ENCODE peak calls at places on chromosomes 3 and 15, in four cellular contexts. One of them, this sample, is unnamed.

GRCh38 chr3:194494951-194495374 is 8.2 kb upstream of the ATP13A3 start:
- DNase-seq in ovary: no peak
- DNase-seq in lung: peak
- DNase-seq in GM06990: no peak
- DNase-seq in this sample: no peak

GRCh38 chr15:71274448-71274798 is 159.2 kb downstream of the THSD4 start:
- DNase-seq in ovary: no peak
- DNase-seq in lung: no peak
- DNase-seq in GM06990: no peak
- DNase-seq in this sample: no peak

GRCh38 chr3:70774641-70775040 is 462.2 kb upstream of the MDFIC2 start:
- DNase-seq in ovary: no peak
- DNase-seq in lung: no peak
- DNase-seq in GM06990: no peak
- DNase-seq in this sample: no peak

GRCh38 chr15:83659011-83659811 is 5.3 kb downstream of the ADAMTSL3 start:
- DNase-seq in ovary: no peak
- DNase-seq in lung: no peak
- DNase-seq in GM06990: no peak
- DNase-seq in this sample: no peak

GRCh38 chr3:27544372-27544865 is 60.2 kb upstream of the SLC4A7 start:
- DNase-seq in ovary: no peak
- DNase-seq in lung: no peak
- DNase-seq in GM06990: no peak
- DNase-seq in this sample: no peak

GRCh38 chr15:91916051-91916450 is 62.5 kb downstream of the SLCO3A1 start:
- DNase-seq in ovary: no peak
- DNase-seq in lung: no peak
- DNase-seq in GM06990: peak
- DNase-seq in this sample: no peak

GRCh38 chr15:95499397-95499796 is 831.1 kb upstream of the NR2F2 start:
- DNase-seq in ovary: no peak
- DNase-seq in lung: no peak
- DNase-seq in GM06990: no peak
- DNase-seq in this sample: no peak

GRCh38 chr15:68797157-68797556 is 23.5 kb downstream of the ANP32A start:
- DNase-seq in ovary: no peak
- DNase-seq in lung: no peak
- DNase-seq in GM06990: no peak
- DNase-seq in this sample: no peak

GRCh38 chr3:131596884-131597283 is 94.1 kb upstream of the MRPL3 start:
- DNase-seq in ovary: no peak
- DNase-seq in lung: no peak
- DNase-seq in GM06990: no peak
- DNase-seq in this sample: no peak

GRCh38 chr3:53166781-53167291 is 5.8 kb downstream of the PRKCD start:
- DNase-seq in ovary: no peak
- DNase-seq in lung: peak
- DNase-seq in GM06990: no peak
- DNase-seq in this sample: no peak

GRCh38 chr3:109081746-109082510 is 36.0 kb downstream of the MORC1 start:
- DNase-seq in ovary: no peak
- DNase-seq in lung: no peak
- DNase-seq in GM06990: peak
- DNase-seq in this sample: peak

GRCh38 chr15:38373016-38373415 is 80.9 kb upstream of the FAM98B start:
- DNase-seq in ovary: no peak
- DNase-seq in lung: no peak
- DNase-seq in GM06990: no peak
- DNase-seq in this sample: no peak

GRCh38 chr3:2910997-2911396 is 199.2 kb downstream of the IL5RA start:
- DNase-seq in ovary: no peak
- DNase-seq in lung: no peak
- DNase-seq in GM06990: no peak
- DNase-seq in this sample: no peak

GRCh38 chr3:114451051-114451451 is 157.2 kb downstream of the TIGIT start:
- DNase-seq in ovary: no peak
- DNase-seq in lung: no peak
- DNase-seq in GM06990: no peak
- DNase-seq in this sample: no peak

GRCh38 chr3:124275421-124275820 is 283.5 kb upstream of the ROPN1 start:
- DNase-seq in ovary: no peak
- DNase-seq in lung: no peak
- DNase-seq in GM06990: no peak
- DNase-seq in this sample: no peak

GRCh38 chr3:143831208-143831607 is 17.1 kb downstream of the SLC9A9 start:
- DNase-seq in ovary: no peak
- DNase-seq in lung: no peak
- DNase-seq in GM06990: no peak
- DNase-seq in this sample: no peak

GRCh38 chr15:98896002-98896721 is 111.4 kb downstream of the PGPEP1L start:
- DNase-seq in ovary: no peak
- DNase-seq in lung: no peak
- DNase-seq in GM06990: no peak
- DNase-seq in this sample: no peak

GRCh38 chr3:165983284-165983683 is 146.1 kb upstream of the BCHE start:
- DNase-seq in ovary: no peak
- DNase-seq in lung: no peak
- DNase-seq in GM06990: no peak
- DNase-seq in this sample: no peak

GRCh38 chr15:89087830-89088604 is at the start of gene ABHD2:
- DNase-seq in ovary: peak
- DNase-seq in lung: peak
- DNase-seq in GM06990: peak
- DNase-seq in this sample: peak

GRCh38 chr3:151327571-151328198 is 1.7 kb downstream of the P2RY13 start:
- DNase-seq in ovary: no peak
- DNase-seq in lung: no peak
- DNase-seq in GM06990: no peak
- DNase-seq in this sample: no peak

GRCh38 chr3:114998971-114999579 is 148.0 kb downstream of the ZBTB20 start:
- DNase-seq in ovary: no peak
- DNase-seq in lung: no peak
- DNase-seq in GM06990: no peak
- DNase-seq in this sample: no peak

GRCh38 chr3:37243811-37244748 is 69.7 kb upstream of the LRRFIP2 start:
- DNase-seq in ovary: peak
- DNase-seq in lung: peak
- DNase-seq in GM06990: peak
- DNase-seq in this sample: peak

GRCh38 chr15:25703726-25704125 is 159.4 kb downstream of the ATP10A start:
- DNase-seq in ovary: no peak
- DNase-seq in lung: no peak
- DNase-seq in GM06990: no peak
- DNase-seq in this sample: no peak

GRCh38 chr15:55707523-55707922 is 35.4 kb downstream of the PRTG start:
- DNase-seq in ovary: no peak
- DNase-seq in lung: no peak
- DNase-seq in GM06990: no peak
- DNase-seq in this sample: no peak

GRCh38 chr3:44001072-44001471 is 240.6 kb upstream of the TOPAZ1 start:
- DNase-seq in ovary: no peak
- DNase-seq in lung: no peak
- DNase-seq in GM06990: no peak
- DNase-seq in this sample: no peak

GRCh38 chr15:78917888-78918287 is 27.0 kb downstream of the CTSH start:
- DNase-seq in ovary: no peak
- DNase-seq in lung: no peak
- DNase-seq in GM06990: no peak
- DNase-seq in this sample: no peak

GRCh38 chr3:138114431-138114918 is 933 bp downstream of the DZIP1L start:
- DNase-seq in ovary: peak
- DNase-seq in lung: no peak
- DNase-seq in GM06990: no peak
- DNase-seq in this sample: no peak

GRCh38 chr3:126913524-126913923 is 69.4 kb upstream of the PLXNA1 start:
- DNase-seq in ovary: no peak
- DNase-seq in lung: no peak
- DNase-seq in GM06990: peak
- DNase-seq in this sample: no peak

GRCh38 chr15:77487479-77487861 is 66.8 kb downstream of the HMG20A start:
- DNase-seq in ovary: no peak
- DNase-seq in lung: no peak
- DNase-seq in GM06990: no peak
- DNase-seq in this sample: no peak

GRCh38 chr15:68595260-68595564 is 16.4 kb downstream of the CORO2B start:
- DNase-seq in ovary: no peak
- DNase-seq in lung: no peak
- DNase-seq in GM06990: no peak
- DNase-seq in this sample: no peak

GRCh38 chr3:116000315-116000714 is 377.0 kb downstream of the GAP43 start:
- DNase-seq in ovary: no peak
- DNase-seq in lung: no peak
- DNase-seq in GM06990: peak
- DNase-seq in this sample: no peak

GRCh38 chr3:179961081-179962078 is 75.4 kb downstream of the PEX5L start:
- DNase-seq in ovary: no peak
- DNase-seq in lung: no peak
- DNase-seq in GM06990: peak
- DNase-seq in this sample: no peak

GRCh38 chr15:90839187-90840071 is 29.0 kb upstream of the FURIN start:
- DNase-seq in ovary: no peak
- DNase-seq in lung: peak
- DNase-seq in GM06990: peak
- DNase-seq in this sample: no peak

GRCh38 chr3:72058493-72059081 is 273.6 kb upstream of the PROK2 start:
- DNase-seq in ovary: no peak
- DNase-seq in lung: no peak
- DNase-seq in GM06990: no peak
- DNase-seq in this sample: no peak

GRCh38 chr15:54504695-54505094 is 526.5 kb downstream of the UNC13C start:
- DNase-seq in ovary: no peak
- DNase-seq in lung: no peak
- DNase-seq in GM06990: no peak
- DNase-seq in this sample: no peak

GRCh38 chr3:150324825-150325224 is 83.3 kb upstream of the TSC22D2 start:
- DNase-seq in ovary: no peak
- DNase-seq in lung: no peak
- DNase-seq in GM06990: no peak
- DNase-seq in this sample: no peak

GRCh38 chr3:127775398-127776109 is 46.8 kb downstream of the MGLL start:
- DNase-seq in ovary: peak
- DNase-seq in lung: no peak
- DNase-seq in GM06990: peak
- DNase-seq in this sample: no peak

GRCh38 chr15:23759964-23760363 is 72.9 kb upstream of the NDN start:
- DNase-seq in ovary: no peak
- DNase-seq in lung: no peak
- DNase-seq in GM06990: no peak
- DNase-seq in this sample: no peak

DNA sequence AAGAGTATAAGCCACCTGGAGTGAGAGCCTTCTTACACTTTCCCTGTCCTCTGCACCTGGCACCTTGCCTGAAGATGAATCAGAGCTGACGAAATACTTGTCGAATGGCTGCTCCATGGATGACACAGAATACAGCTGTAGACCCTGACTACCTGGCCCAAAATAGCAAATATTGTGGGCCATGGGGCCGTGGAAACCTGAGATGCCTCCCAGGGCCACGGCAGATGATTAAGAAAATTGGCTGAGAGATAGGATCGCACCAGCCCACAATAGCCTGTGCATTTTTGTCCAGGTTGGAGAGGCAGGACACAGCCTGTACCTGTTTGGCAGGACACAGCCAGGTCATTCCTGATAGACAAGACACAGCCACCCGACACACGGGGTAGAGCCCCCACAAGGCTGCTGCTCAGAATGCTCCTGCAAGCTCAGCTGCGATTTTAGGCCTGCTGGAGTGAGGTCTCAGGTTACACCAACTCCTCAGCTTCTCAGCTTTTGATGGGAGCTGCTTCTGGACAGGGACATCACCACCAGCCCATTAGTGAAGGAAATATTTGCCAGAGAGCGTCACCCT is 22.9 kb upstream of the TPM1 start:
- DNase-seq in ovary: no peak
- DNase-seq in lung: no peak
- DNase-seq in GM06990: no peak
- DNase-seq in this sample: no peak
- TF ChIP-seq CTCF in ovary: no peak
- TF ChIP-seq CTCF in lung: no peak
- TF ChIP-seq CTCF in GM06990: no peak
- TF ChIP-seq CTCF in this sample: no peak

GRCh38 chr3:196632033-196632751 is 7.3 kb upstream of the NRROS start:
- DNase-seq in ovary: peak
- DNase-seq in lung: peak
- DNase-seq in GM06990: peak
- DNase-seq in this sample: peak
- TF ChIP-seq CTCF in ovary: no peak
- TF ChIP-seq CTCF in lung: no peak
- TF ChIP-seq CTCF in GM06990: peak
- TF ChIP-seq CTCF in this sample: peak

GRCh38 chr15:85444329-85444605 is 63.9 kb downstream of the AKAP13 start:
- DNase-seq in ovary: no peak
- DNase-seq in lung: no peak
- DNase-seq in GM06990: no peak
- DNase-seq in this sample: no peak

GRCh38 chr15:85445361-85445760 is 65.0 kb downstream of the AKAP13 start:
- DNase-seq in ovary: no peak
- DNase-seq in lung: no peak
- DNase-seq in GM06990: no peak
- DNase-seq in this sample: no peak

GRCh38 chr15:85440451-85440850 is 60.0 kb downstream of the AKAP13 start:
- DNase-seq in ovary: no peak
- DNase-seq in lung: no peak
- DNase-seq in GM06990: no peak
- DNase-seq in this sample: no peak

GRCh38 chr15:85443046-85443445 is 62.6 kb downstream of the AKAP13 start:
- DNase-seq in ovary: no peak
- DNase-seq in lung: no peak
- DNase-seq in GM06990: no peak
- DNase-seq in this sample: no peak

GRCh38 chr15:85443593-85444328 is 63.4 kb downstream of the AKAP13 start:
- DNase-seq in ovary: no peak
- DNase-seq in lung: no peak
- DNase-seq in GM06990: no peak
- DNase-seq in this sample: no peak
- TF ChIP-seq CTCF in ovary: no peak
- TF ChIP-seq CTCF in lung: no peak
- TF ChIP-seq CTCF in GM06990: no peak
- TF ChIP-seq CTCF in this sample: peak

DNA sequence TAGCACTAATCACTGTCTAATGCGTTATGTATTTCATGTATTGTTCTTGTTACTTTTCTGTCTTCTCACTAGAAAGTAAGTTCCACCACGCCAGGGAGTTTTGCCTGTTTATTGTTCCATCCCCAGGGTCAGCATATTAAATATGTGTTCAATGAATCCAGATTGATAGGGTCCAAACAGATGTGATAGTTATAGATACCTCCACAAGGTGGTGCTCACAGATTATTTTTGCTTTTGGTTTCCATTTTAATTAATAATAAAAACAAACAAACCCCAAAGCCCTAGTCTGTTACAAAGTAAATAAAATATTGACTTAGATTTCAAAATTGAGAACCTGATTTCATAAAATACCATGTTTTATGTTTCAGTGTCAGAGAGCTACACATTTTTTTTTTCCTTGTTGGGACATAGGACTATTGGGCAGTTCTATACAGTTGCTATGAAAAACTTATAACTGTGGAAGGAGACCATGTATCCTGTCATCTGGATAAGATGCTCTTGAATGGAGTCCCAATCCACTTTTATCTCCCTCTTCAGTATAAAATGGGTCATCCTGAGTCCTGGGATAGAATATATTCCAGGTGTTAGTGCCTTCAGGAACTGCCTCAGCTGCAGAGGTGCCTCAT is 12.4 kb downstream of the OTOL1 start:
- DNase-seq in ovary: no peak
- DNase-seq in lung: no peak
- DNase-seq in GM06990: no peak
- DNase-seq in this sample: no peak
- TF ChIP-seq CTCF in ovary: no peak
- TF ChIP-seq CTCF in lung: no peak
- TF ChIP-seq CTCF in GM06990: peak
- TF ChIP-seq CTCF in this sample: peak

This sample was measured in progenitor cell of endocrine pancreas.